ENCODE peak calls at places on chromosomes 16 and 17, in five cellular contexts. One of them, this sample, is unnamed.

GRCh38 chr16:30087181-30087898 is 4.4 kb downstream of the TBX6 start:
- DNase-seq in NCI-H2171 treated with DMSO at 0.1 percent for 48 hours: no peak
- DNase-seq in stimulated activated CD4-positive, alpha-beta T cell treated with anti-CD3 and anti-CD28 coated beads, Interleukin-1b, Interleukin-23, amount 100 ng/mL, for 24 hours: no peak
- DNase-seq in CD4-positive, CD25-positive, alpha-beta regulatory T cell: no peak
- DNase-seq in fibroblast of the aortic adventitia: no peak
- DNase-seq in this sample: no peak

GRCh38 chr17:82298538-82299421 is 18.6 kb downstream of the CD7 start:
- DNase-seq in NCI-H2171 treated with DMSO at 0.1 percent for 48 hours: no peak
- DNase-seq in stimulated activated CD4-positive, alpha-beta T cell treated with anti-CD3 and anti-CD28 coated beads, Interleukin-1b, Interleukin-23, amount 100 ng/mL, for 24 hours: no peak
- DNase-seq in CD4-positive, CD25-positive, alpha-beta regulatory T cell: no peak
- DNase-seq in fibroblast of the aortic adventitia: no peak
- DNase-seq in this sample: no peak

GRCh38 chr17:7833011-7833794 is 814 bp upstream of the KDM6B start:
- DNase-seq in NCI-H2171 treated with DMSO at 0.1 percent for 48 hours: no peak
- DNase-seq in stimulated activated CD4-positive, alpha-beta T cell treated with anti-CD3 and anti-CD28 coated beads, Interleukin-1b, Interleukin-23, amount 100 ng/mL, for 24 hours: no peak
- DNase-seq in CD4-positive, CD25-positive, alpha-beta regulatory T cell: no peak
- DNase-seq in fibroblast of the aortic adventitia: no peak
- DNase-seq in this sample: no peak

GRCh38 chr17:68356520-68356919 is 65.2 kb downstream of the ARSG start:
- DNase-seq in NCI-H2171 treated with DMSO at 0.1 percent for 48 hours: no peak
- DNase-seq in stimulated activated CD4-positive, alpha-beta T cell treated with anti-CD3 and anti-CD28 coated beads, Interleukin-1b, Interleukin-23, amount 100 ng/mL, for 24 hours: peak
- DNase-seq in CD4-positive, CD25-positive, alpha-beta regulatory T cell: peak
- DNase-seq in fibroblast of the aortic adventitia: no peak
- DNase-seq in this sample: peak

GRCh38 chr17:75078097-75079022 is 9.4 kb upstream of the SLC16A5 start:
- DNase-seq in NCI-H2171 treated with DMSO at 0.1 percent for 48 hours: no peak
- DNase-seq in stimulated activated CD4-positive, alpha-beta T cell treated with anti-CD3 and anti-CD28 coated beads, Interleukin-1b, Interleukin-23, amount 100 ng/mL, for 24 hours: no peak
- DNase-seq in CD4-positive, CD25-positive, alpha-beta regulatory T cell: no peak
- DNase-seq in fibroblast of the aortic adventitia: peak
- DNase-seq in this sample: no peak

GRCh38 chr16:81830845-81831600 is 51.9 kb downstream of the PLCG2 start:
- DNase-seq in NCI-H2171 treated with DMSO at 0.1 percent for 48 hours: no peak
- DNase-seq in stimulated activated CD4-positive, alpha-beta T cell treated with anti-CD3 and anti-CD28 coated beads, Interleukin-1b, Interleukin-23, amount 100 ng/mL, for 24 hours: no peak
- DNase-seq in CD4-positive, CD25-positive, alpha-beta regulatory T cell: no peak
- DNase-seq in fibroblast of the aortic adventitia: no peak
- DNase-seq in this sample: no peak

GRCh38 chr17:39197380-39198185 is at the start of gene CACNB1:
- DNase-seq in NCI-H2171 treated with DMSO at 0.1 percent for 48 hours: peak
- DNase-seq in stimulated activated CD4-positive, alpha-beta T cell treated with anti-CD3 and anti-CD28 coated beads, Interleukin-1b, Interleukin-23, amount 100 ng/mL, for 24 hours: peak
- DNase-seq in CD4-positive, CD25-positive, alpha-beta regulatory T cell: peak
- DNase-seq in fibroblast of the aortic adventitia: peak
- DNase-seq in this sample: no peak

GRCh38 chr17:7294614-7295153 is at the start of gene YBX2:
- DNase-seq in NCI-H2171 treated with DMSO at 0.1 percent for 48 hours: peak
- DNase-seq in stimulated activated CD4-positive, alpha-beta T cell treated with anti-CD3 and anti-CD28 coated beads, Interleukin-1b, Interleukin-23, amount 100 ng/mL, for 24 hours: peak
- DNase-seq in CD4-positive, CD25-positive, alpha-beta regulatory T cell: peak
- DNase-seq in fibroblast of the aortic adventitia: no peak
- DNase-seq in this sample: peak

GRCh38 chr16:74076568-74076967 is 220.0 kb upstream of the PSMD7 start:
- DNase-seq in NCI-H2171 treated with DMSO at 0.1 percent for 48 hours: no peak
- DNase-seq in stimulated activated CD4-positive, alpha-beta T cell treated with anti-CD3 and anti-CD28 coated beads, Interleukin-1b, Interleukin-23, amount 100 ng/mL, for 24 hours: no peak
- DNase-seq in CD4-positive, CD25-positive, alpha-beta regulatory T cell: no peak
- DNase-seq in fibroblast of the aortic adventitia: no peak
- DNase-seq in this sample: no peak

GRCh38 chr16:471353-472198 is 46.1 kb downstream of the RAB11FIP3 start:
- DNase-seq in NCI-H2171 treated with DMSO at 0.1 percent for 48 hours: no peak
- DNase-seq in stimulated activated CD4-positive, alpha-beta T cell treated with anti-CD3 and anti-CD28 coated beads, Interleukin-1b, Interleukin-23, amount 100 ng/mL, for 24 hours: no peak
- DNase-seq in CD4-positive, CD25-positive, alpha-beta regulatory T cell: no peak
- DNase-seq in fibroblast of the aortic adventitia: no peak
- DNase-seq in this sample: no peak

GRCh38 chr16:4410335-4411075 is 5.9 kb downstream of the CORO7 start:
- DNase-seq in NCI-H2171 treated with DMSO at 0.1 percent for 48 hours: no peak
- DNase-seq in stimulated activated CD4-positive, alpha-beta T cell treated with anti-CD3 and anti-CD28 coated beads, Interleukin-1b, Interleukin-23, amount 100 ng/mL, for 24 hours: no peak
- DNase-seq in CD4-positive, CD25-positive, alpha-beta regulatory T cell: no peak
- DNase-seq in fibroblast of the aortic adventitia: peak
- DNase-seq in this sample: no peak

GRCh38 chr16:25051446-25052160 is 36.4 kb upstream of the ARHGAP17 start:
- DNase-seq in NCI-H2171 treated with DMSO at 0.1 percent for 48 hours: no peak
- DNase-seq in stimulated activated CD4-positive, alpha-beta T cell treated with anti-CD3 and anti-CD28 coated beads, Interleukin-1b, Interleukin-23, amount 100 ng/mL, for 24 hours: no peak
- DNase-seq in CD4-positive, CD25-positive, alpha-beta regulatory T cell: peak
- DNase-seq in fibroblast of the aortic adventitia: peak
- DNase-seq in this sample: no peak

GRCh38 chr16:8622315-8622656 is 788 bp downstream of the METTL22 start:
- DNase-seq in NCI-H2171 treated with DMSO at 0.1 percent for 48 hours: no peak
- DNase-seq in stimulated activated CD4-positive, alpha-beta T cell treated with anti-CD3 and anti-CD28 coated beads, Interleukin-1b, Interleukin-23, amount 100 ng/mL, for 24 hours: no peak
- DNase-seq in CD4-positive, CD25-positive, alpha-beta regulatory T cell: no peak
- DNase-seq in fibroblast of the aortic adventitia: no peak
- DNase-seq in this sample: no peak

GRCh38 chr17:17769869-17770361 is 66.9 kb downstream of the SREBF1 start:
- DNase-seq in NCI-H2171 treated with DMSO at 0.1 percent for 48 hours: peak
- DNase-seq in stimulated activated CD4-positive, alpha-beta T cell treated with anti-CD3 and anti-CD28 coated beads, Interleukin-1b, Interleukin-23, amount 100 ng/mL, for 24 hours: no peak
- DNase-seq in CD4-positive, CD25-positive, alpha-beta regulatory T cell: no peak
- DNase-seq in fibroblast of the aortic adventitia: no peak
- DNase-seq in this sample: no peak

GRCh38 chr17:28142355-28142754 is 99.9 kb downstream of the NLK start:
- DNase-seq in NCI-H2171 treated with DMSO at 0.1 percent for 48 hours: no peak
- DNase-seq in stimulated activated CD4-positive, alpha-beta T cell treated with anti-CD3 and anti-CD28 coated beads, Interleukin-1b, Interleukin-23, amount 100 ng/mL, for 24 hours: no peak
- DNase-seq in CD4-positive, CD25-positive, alpha-beta regulatory T cell: no peak
- DNase-seq in fibroblast of the aortic adventitia: no peak
- DNase-seq in this sample: no peak

GRCh38 chr17:80023261-80024205 is 12.1 kb downstream of the TBC1D16 start:
- DNase-seq in NCI-H2171 treated with DMSO at 0.1 percent for 48 hours: peak
- DNase-seq in stimulated activated CD4-positive, alpha-beta T cell treated with anti-CD3 and anti-CD28 coated beads, Interleukin-1b, Interleukin-23, amount 100 ng/mL, for 24 hours: no peak
- DNase-seq in CD4-positive, CD25-positive, alpha-beta regulatory T cell: no peak
- DNase-seq in fibroblast of the aortic adventitia: no peak
- DNase-seq in this sample: no peak

GRCh38 chr17:76735006-76735405 is 2.1 kb downstream of the SRSF2 start:
- DNase-seq in NCI-H2171 treated with DMSO at 0.1 percent for 48 hours: no peak
- DNase-seq in stimulated activated CD4-positive, alpha-beta T cell treated with anti-CD3 and anti-CD28 coated beads, Interleukin-1b, Interleukin-23, amount 100 ng/mL, for 24 hours: no peak
- DNase-seq in CD4-positive, CD25-positive, alpha-beta regulatory T cell: peak
- DNase-seq in fibroblast of the aortic adventitia: peak
- DNase-seq in this sample: peak

GRCh38 chr16:29789775-29790182 is 772 bp upstream of the KIF22 start:
- DNase-seq in NCI-H2171 treated with DMSO at 0.1 percent for 48 hours: no peak
- DNase-seq in stimulated activated CD4-positive, alpha-beta T cell treated with anti-CD3 and anti-CD28 coated beads, Interleukin-1b, Interleukin-23, amount 100 ng/mL, for 24 hours: no peak
- DNase-seq in CD4-positive, CD25-positive, alpha-beta regulatory T cell: no peak
- DNase-seq in fibroblast of the aortic adventitia: no peak
- DNase-seq in this sample: no peak

GRCh38 chr17:50562266-50563094 is 2.0 kb downstream of the CACNA1G start:
- DNase-seq in NCI-H2171 treated with DMSO at 0.1 percent for 48 hours: no peak
- DNase-seq in stimulated activated CD4-positive, alpha-beta T cell treated with anti-CD3 and anti-CD28 coated beads, Interleukin-1b, Interleukin-23, amount 100 ng/mL, for 24 hours: no peak
- DNase-seq in CD4-positive, CD25-positive, alpha-beta regulatory T cell: no peak
- DNase-seq in fibroblast of the aortic adventitia: no peak
- DNase-seq in this sample: no peak

GRCh38 chr17:55273579-55274370 is 9.0 kb downstream of the HLF start:
- DNase-seq in NCI-H2171 treated with DMSO at 0.1 percent for 48 hours: peak
- DNase-seq in stimulated activated CD4-positive, alpha-beta T cell treated with anti-CD3 and anti-CD28 coated beads, Interleukin-1b, Interleukin-23, amount 100 ng/mL, for 24 hours: no peak
- DNase-seq in CD4-positive, CD25-positive, alpha-beta regulatory T cell: no peak
- DNase-seq in fibroblast of the aortic adventitia: peak
- DNase-seq in this sample: no peak

GRCh38 chr16:86079185-86079885 is 180.4 kb downstream of the IRF8 start:
- DNase-seq in NCI-H2171 treated with DMSO at 0.1 percent for 48 hours: no peak
- DNase-seq in stimulated activated CD4-positive, alpha-beta T cell treated with anti-CD3 and anti-CD28 coated beads, Interleukin-1b, Interleukin-23, amount 100 ng/mL, for 24 hours: no peak
- DNase-seq in CD4-positive, CD25-positive, alpha-beta regulatory T cell: no peak
- DNase-seq in fibroblast of the aortic adventitia: no peak
- DNase-seq in this sample: no peak

GRCh38 chr16:84843149-84844048 is 23.6 kb downstream of the CRISPLD2 start:
- DNase-seq in NCI-H2171 treated with DMSO at 0.1 percent for 48 hours: no peak
- DNase-seq in stimulated activated CD4-positive, alpha-beta T cell treated with anti-CD3 and anti-CD28 coated beads, Interleukin-1b, Interleukin-23, amount 100 ng/mL, for 24 hours: no peak
- DNase-seq in CD4-positive, CD25-positive, alpha-beta regulatory T cell: no peak
- DNase-seq in fibroblast of the aortic adventitia: no peak
- DNase-seq in this sample: no peak

GRCh38 chr17:9897569-9897968 is 7.5 kb downstream of the RCVRN start:
- DNase-seq in NCI-H2171 treated with DMSO at 0.1 percent for 48 hours: no peak
- DNase-seq in stimulated activated CD4-positive, alpha-beta T cell treated with anti-CD3 and anti-CD28 coated beads, Interleukin-1b, Interleukin-23, amount 100 ng/mL, for 24 hours: no peak
- DNase-seq in CD4-positive, CD25-positive, alpha-beta regulatory T cell: no peak
- DNase-seq in fibroblast of the aortic adventitia: no peak
- DNase-seq in this sample: no peak

GRCh38 chr16:66370786-66371684 is 4.5 kb downstream of the CDH5 start:
- DNase-seq in NCI-H2171 treated with DMSO at 0.1 percent for 48 hours: no peak
- DNase-seq in stimulated activated CD4-positive, alpha-beta T cell treated with anti-CD3 and anti-CD28 coated beads, Interleukin-1b, Interleukin-23, amount 100 ng/mL, for 24 hours: no peak
- DNase-seq in CD4-positive, CD25-positive, alpha-beta regulatory T cell: no peak
- DNase-seq in fibroblast of the aortic adventitia: no peak
- DNase-seq in this sample: no peak

GRCh38 chr17:17808706-17809432 is 27.9 kb downstream of the SREBF1 start:
- DNase-seq in NCI-H2171 treated with DMSO at 0.1 percent for 48 hours: peak
- DNase-seq in stimulated activated CD4-positive, alpha-beta T cell treated with anti-CD3 and anti-CD28 coated beads, Interleukin-1b, Interleukin-23, amount 100 ng/mL, for 24 hours: no peak
- DNase-seq in CD4-positive, CD25-positive, alpha-beta regulatory T cell: no peak
- DNase-seq in fibroblast of the aortic adventitia: peak
- DNase-seq in this sample: no peak

GRCh38 chr17:80289631-80290030 is 29.0 kb downstream of the RNF213 start:
- DNase-seq in NCI-H2171 treated with DMSO at 0.1 percent for 48 hours: peak
- DNase-seq in stimulated activated CD4-positive, alpha-beta T cell treated with anti-CD3 and anti-CD28 coated beads, Interleukin-1b, Interleukin-23, amount 100 ng/mL, for 24 hours: no peak
- DNase-seq in CD4-positive, CD25-positive, alpha-beta regulatory T cell: no peak
- DNase-seq in fibroblast of the aortic adventitia: no peak
- DNase-seq in this sample: no peak

GRCh38 chr16:11398851-11399250 is 53.6 kb downstream of the RMI2 start:
- DNase-seq in NCI-H2171 treated with DMSO at 0.1 percent for 48 hours: no peak
- DNase-seq in stimulated activated CD4-positive, alpha-beta T cell treated with anti-CD3 and anti-CD28 coated beads, Interleukin-1b, Interleukin-23, amount 100 ng/mL, for 24 hours: no peak
- DNase-seq in CD4-positive, CD25-positive, alpha-beta regulatory T cell: no peak
- DNase-seq in fibroblast of the aortic adventitia: no peak
- DNase-seq in this sample: no peak

GRCh38 chr17:68455756-68456528 is 1.4 kb downstream of the WIPI1 start:
- DNase-seq in NCI-H2171 treated with DMSO at 0.1 percent for 48 hours: no peak
- DNase-seq in stimulated activated CD4-positive, alpha-beta T cell treated with anti-CD3 and anti-CD28 coated beads, Interleukin-1b, Interleukin-23, amount 100 ng/mL, for 24 hours: no peak
- DNase-seq in CD4-positive, CD25-positive, alpha-beta regulatory T cell: no peak
- DNase-seq in fibroblast of the aortic adventitia: peak
- DNase-seq in this sample: no peak

GRCh38 chr17:2396568-2397246 is 4.2 kb downstream of the MNT start:
- DNase-seq in NCI-H2171 treated with DMSO at 0.1 percent for 48 hours: peak
- DNase-seq in stimulated activated CD4-positive, alpha-beta T cell treated with anti-CD3 and anti-CD28 coated beads, Interleukin-1b, Interleukin-23, amount 100 ng/mL, for 24 hours: peak
- DNase-seq in CD4-positive, CD25-positive, alpha-beta regulatory T cell: peak
- DNase-seq in fibroblast of the aortic adventitia: peak
- DNase-seq in this sample: peak

GRCh38 chr16:48499822-48500440 is 110.0 kb downstream of the N4BP1 start:
- DNase-seq in NCI-H2171 treated with DMSO at 0.1 percent for 48 hours: peak
- DNase-seq in stimulated activated CD4-positive, alpha-beta T cell treated with anti-CD3 and anti-CD28 coated beads, Interleukin-1b, Interleukin-23, amount 100 ng/mL, for 24 hours: no peak
- DNase-seq in CD4-positive, CD25-positive, alpha-beta regulatory T cell: no peak
- DNase-seq in fibroblast of the aortic adventitia: peak
- DNase-seq in this sample: no peak

GRCh38 chr16:67241008-67241900 is 6.0 kb downstream of the FHOD1 start:
- DNase-seq in NCI-H2171 treated with DMSO at 0.1 percent for 48 hours: no peak
- DNase-seq in stimulated activated CD4-positive, alpha-beta T cell treated with anti-CD3 and anti-CD28 coated beads, Interleukin-1b, Interleukin-23, amount 100 ng/mL, for 24 hours: no peak
- DNase-seq in CD4-positive, CD25-positive, alpha-beta regulatory T cell: no peak
- DNase-seq in fibroblast of the aortic adventitia: peak
- DNase-seq in this sample: no peak